ENCODE peak calls at places on chromosomes 11 and 22, in six cellular contexts. P is NCI-H1694; H is fibroblast of gingiva; Y is activated T-cell treated with anti-CD3 and anti-CD28 coated beads for 24 hours; B is stimulated activated CD8-positive, alpha-beta memory T cell treated with anti-CD3 and anti-CD28 coated beads, Interleukin-2, amount 100 ng/mL, for 48 hours; T is germinal center. S is an unnamed sample.

GRCh38 chr11:7600205-7600775 is 73.0 kb downstream of the CYB5R2 start:
- DNase-seq in P (no peak), Y (no peak), H (peak), B (no peak), T (no peak), S (peak)

GRCh38 chr11:68812526-68812925 is 29.2 kb downstream of the CPT1A start:
- DNase-seq in P (no peak), B (no peak), H (no peak), Y (no peak), T (no peak), S (no peak)

GRCh38 chr22:48851933-48852549 is 975.6 kb downstream of the BRD1 start:
- DNase-seq in B (no peak), Y (no peak), H (no peak), T (no peak), P (no peak), S (no peak)

GRCh38 chr11:84232511-84232910 is 946.3 kb upstream of the CCDC90B start:
- DNase-seq in H (no peak), P (no peak), T (no peak), Y (no peak), B (no peak), S (no peak)

GRCh38 chr11:35214792-35215193 is 75.8 kb downstream of the CD44 start:
- DNase-seq in P (no peak), T (no peak), H (peak), Y (peak), B (peak), S (peak)

GRCh38 chr11:24585192-24585591 is 88.3 kb downstream of the LUZP2 start:
- DNase-seq in T (no peak), Y (no peak), H (no peak), P (no peak), B (no peak), S (no peak)

GRCh38 chr11:13962562-13963168 is at the start of gene SPON1:
- DNase-seq in T (no peak), P (no peak), B (no peak), H (peak), Y (no peak), S (peak)

GRCh38 chr11:69707156-69707555 is 3.3 kb upstream of the FGF19 start:
- DNase-seq in Y (no peak), P (no peak), B (no peak), T (no peak), H (no peak), S (no peak)

GRCh38 chr22:29767289-29768051 is at the start of gene UQCR10:
- DNase-seq in T (peak), Y (peak), P (peak), B (peak), H (peak), S (peak)

GRCh38 chr11:9120659-9121350 is 29.4 kb upstream of the SCUBE2 start:
- DNase-seq in T (no peak), H (no peak), Y (no peak), P (no peak), B (no peak), S (no peak)

GRCh38 chr11:108835624-108836023 is 170.8 kb downstream of the DDX10 start:
- DNase-seq in Y (no peak), B (no peak), P (no peak), H (no peak), T (no peak), S (no peak)

GRCh38 chr22:32281092-32281491 is 25.9 kb upstream of the SLC5A4 start:
- DNase-seq in T (no peak), B (no peak), P (no peak), Y (no peak), H (no peak), S (peak)

GRCh38 chr22:45090364-45090960 is 73.3 kb upstream of the NUP50 start:
- DNase-seq in H (peak), P (no peak), B (no peak), T (no peak), Y (no peak), S (peak)

GRCh38 chr11:12042215-12042676 is 33.8 kb upstream of the DKK3 start:
- DNase-seq in Y (no peak), H (peak), P (no peak), B (no peak), T (no peak), S (peak)

GRCh38 chr11:66266378-66267038 is 1.9 kb upstream of the RAB1B start:
- DNase-seq in B (no peak), Y (no peak), H (no peak), T (no peak), P (no peak), S (no peak)

S was measured in foreskin fibroblast.